ENCODE peak calls at places on chromosomes 5 and 9, in four cellular contexts. I, L, R and G are unnamed samples.
A peak's percentile ranks its signal among the peaks of the same experiment; 100 is the strongest.

GRCh38 chr5:54309237-54309636 is 1.1 kb downstream of the ARL15 start:
- DNase-seq in L (peak; percentile 15), R (no peak), I (no peak), G (no peak)

GRCh38 chr5:94021246-94021645 is 279.8 kb upstream of the POU5F2 start:
- DNase-seq in R (no peak), L (peak; percentile 74), I (no peak), G (peak; percentile 91)

GRCh38 chr9:108854641-108855528 is 901 bp downstream of the ACTL7B start:
- DNase-seq in I (no peak), L (no peak), R (no peak), G (no peak)

GRCh38 chr9:37575921-37576721 is at the start of gene FBXO10:
- DNase-seq in R (peak; percentile 39), I (no peak), L (peak; percentile 77), G (peak; percentile 30)

GRCh38 chr5:107428303-107428761 is 242.4 kb downstream of the EFNA5 start:
- DNase-seq in L (no peak), I (peak; percentile 55), R (no peak), G (no peak)

GRCh38 chr5:77893225-77893860 is 117.2 kb upstream of the TBCA start:
- DNase-seq in R (peak; percentile 58), I (no peak), L (peak; percentile 99), G (peak; percentile 83)

GRCh38 chr9:99340281-99340680 is 118.2 kb downstream of the SEC61B start:
- DNase-seq in R (no peak), L (peak; percentile 81), I (no peak), G (no peak)

GRCh38 chr5:143234162-143234842 is 169.2 kb downstream of the NR3C1 start:
- DNase-seq in L (no peak), I (no peak), R (no peak), G (no peak)

GRCh38 chr5:6615416-6615815 is 17.4 kb downstream of the NSUN2 start:
- DNase-seq in L (no peak), I (no peak), R (no peak), G (no peak)

GRCh38 chr5:154300207-154300606 is 109.7 kb downstream of the GALNT10 start:
- DNase-seq in I (no peak), R (no peak), L (no peak), G (no peak)

GRCh38 chr9:10899509-10899908 is 286.7 kb upstream of the PTPRD start:
- DNase-seq in L (no peak), R (no peak), I (no peak), G (no peak)

GRCh38 chr5:170499621-170500020 is 4.2 kb upstream of the KCNIP1 start:
- DNase-seq in R (no peak), L (no peak), I (no peak), G (no peak)

GRCh38 chr5:132414634-132415377 is 45.3 kb downstream of the SLC22A5 start:
- DNase-seq in R (no peak), L (no peak), I (no peak), G (peak; percentile 60)

GRCh38 chr5:128252794-128253193 is 169.2 kb downstream of the SLC12A2 start:
- DNase-seq in L (peak; percentile 49), I (no peak), R (no peak), G (no peak)

GRCh38 chr9:715743-716400 is 125.6 kb upstream of the DMRT1 start:
- DNase-seq in L (peak; percentile 68), R (no peak), I (no peak), G (no peak)

GRCh38 chr9:134656334-134657034 is 14.9 kb downstream of the COL5A1 start:
- DNase-seq in R (no peak), I (no peak), L (no peak), G (no peak)

GRCh38 chr5:110338336-110339083 is 388.0 kb downstream of the TMEM232 start:
- DNase-seq in I (no peak), R (no peak), L (no peak), G (no peak)

GRCh38 chr5:10595678-10596309 is 31.9 kb downstream of the ANKRD33B start:
- DNase-seq in R (no peak), I (no peak), L (peak; percentile 92), G (peak; percentile 79)

GRCh38 chr5:15799612-15800011 is 299.6 kb downstream of the FBXL7 start:
- DNase-seq in L (no peak), I (no peak), R (no peak), G (no peak)

GRCh38 chr5:145938699-145939531 is 2.5 kb downstream of the SH3RF2 start:
- DNase-seq in I (no peak), L (no peak), R (no peak), G (no peak)

GRCh38 chr5:145934276-145934675 is 2.1 kb upstream of the SH3RF2 start:
- DNase-seq in R (no peak), L (no peak), I (no peak), G (no peak)

GRCh38 chr5:145939532-145940065 is 3.2 kb downstream of the SH3RF2 start:
- DNase-seq in R (no peak), L (no peak), I (no peak), G (no peak)

GRCh38 chr5:145937432-145938250 is 1.3 kb downstream of the SH3RF2 start:
- DNase-seq in L (peak; percentile 51), R (no peak), I (no peak), G (peak; percentile 78)

GRCh38 chr5:145936401-145937131 is at the start of gene SH3RF2:
- DNase-seq in L (peak; percentile 73), I (no peak), R (peak; percentile 11), G (peak; percentile 88)
- TF ChIP-seq RAD21 in L (no peak), I (no peak), R (no peak), G (peak; percentile 38)

DNA sequence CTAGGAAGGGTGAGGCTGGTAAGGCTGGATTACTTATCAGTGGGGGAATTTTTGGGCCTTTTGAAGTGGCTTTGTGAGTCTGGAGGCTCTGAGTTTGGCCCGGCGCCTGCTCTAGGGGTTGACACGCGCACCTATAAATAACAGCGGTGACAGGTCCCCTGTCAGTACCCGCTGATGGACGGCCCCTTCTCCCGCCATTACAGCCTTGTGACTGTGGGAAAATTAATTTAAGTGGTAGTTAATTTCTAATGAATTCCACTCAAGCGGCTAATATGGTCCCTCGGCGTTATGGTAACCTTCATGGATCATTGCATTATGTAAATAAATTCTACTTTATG is 16.5 kb downstream of the MRPL36 start:
- DNase-seq in I (peak; percentile 63), L (no peak), R (no peak), G (no peak)
- TF ChIP-seq ELK1 in I (no peak), L (no peak), R (no peak), G (no peak)

GRCh38 chr9:13726746-13727145 is 447.3 kb upstream of the MPDZ start:
- DNase-seq in L (no peak), R (no peak), I (no peak), G (no peak)

GRCh38 chr9:13731637-13732036 is 452.1 kb upstream of the MPDZ start:
- DNase-seq in R (no peak), L (no peak), I (no peak), G (no peak)

GRCh38 chr9:13732290-13732689 is 452.8 kb upstream of the MPDZ start:
- DNase-seq in I (no peak), R (no peak), L (no peak), G (no peak)

GRCh38 chr9:13728917-13729811 is 449.7 kb upstream of the MPDZ start:
- DNase-seq in I (no peak), L (peak; percentile 29), R (no peak), G (no peak)

DNA sequence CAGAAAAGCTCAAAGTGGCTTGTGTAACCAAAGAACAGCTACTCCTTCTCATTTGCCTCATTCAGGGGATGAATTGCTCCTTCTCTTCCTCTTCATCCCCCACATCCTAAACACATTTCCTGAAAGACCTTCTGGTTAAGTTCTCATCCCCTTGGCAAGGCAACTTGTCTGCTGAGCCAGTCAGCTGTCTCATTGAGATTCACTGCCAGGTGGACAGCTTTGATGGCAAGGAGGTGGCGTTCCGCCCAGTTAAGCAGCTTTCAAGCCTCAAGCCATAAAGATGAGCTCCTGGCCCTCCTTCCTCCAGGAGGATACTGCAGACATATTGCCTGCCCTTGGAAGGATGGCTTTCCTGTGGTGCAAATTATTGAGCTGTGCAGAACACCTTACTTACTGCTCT is 448.6 kb upstream of the MPDZ start:
- DNase-seq in I (no peak), R (no peak), L (no peak), G (no peak)
- TF ChIP-seq SMC3 in I (no peak), R (no peak), L (no peak), G (no peak)

DNA sequence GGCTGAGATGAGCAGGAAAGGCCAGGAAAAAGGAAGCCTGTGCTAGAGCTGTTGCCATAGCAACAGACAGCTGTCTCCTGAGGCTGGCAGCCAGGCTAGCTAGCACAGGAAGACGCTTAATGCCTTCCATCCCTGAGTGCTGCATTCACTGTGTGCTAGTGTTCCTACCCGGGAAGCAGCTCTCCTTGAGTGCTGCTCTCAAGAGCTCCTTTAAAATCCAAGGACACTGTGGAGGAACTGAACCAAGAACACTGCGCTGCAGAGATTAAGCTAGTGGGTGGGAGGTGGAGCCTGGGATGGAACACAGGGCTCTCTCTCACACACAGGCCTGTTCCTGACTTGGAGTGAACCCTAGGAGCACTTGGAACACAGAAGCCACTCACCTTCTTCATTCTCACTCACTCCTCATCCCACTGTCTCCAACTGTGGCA is 53.5 kb upstream of the IL7R start:
- DNase-seq in L (peak; percentile 79), I (no peak), R (no peak), G (no peak)
- TF ChIP-seq RAD21 in L (no peak), I (no peak), R (no peak), G (no peak)

DNA sequence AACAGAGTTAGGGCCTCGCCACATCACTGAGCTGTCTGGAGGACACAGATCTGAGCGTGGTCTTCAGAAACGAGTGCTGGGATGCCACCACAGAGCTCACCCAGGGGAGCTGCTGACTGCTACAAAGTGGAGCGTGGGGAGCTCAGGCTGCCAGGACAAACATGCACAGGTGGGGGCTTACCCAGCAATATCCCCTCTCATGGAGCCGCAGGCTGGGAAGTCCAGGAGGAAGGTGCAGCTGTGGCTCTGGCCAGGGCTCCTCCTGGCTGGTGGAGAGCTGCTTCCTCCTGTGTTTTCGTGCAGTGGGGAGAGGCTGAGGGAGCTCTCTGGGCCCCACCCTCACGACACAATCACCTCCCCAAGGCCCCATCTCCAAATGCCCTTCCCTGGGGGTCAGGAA is 368.6 kb upstream of the IRX4 start:
- DNase-seq in I (no peak), R (no peak), L (no peak), G (no peak)
- TF ChIP-seq ELK1 in I (no peak), R (no peak), L (no peak), G (no peak)

DNA sequence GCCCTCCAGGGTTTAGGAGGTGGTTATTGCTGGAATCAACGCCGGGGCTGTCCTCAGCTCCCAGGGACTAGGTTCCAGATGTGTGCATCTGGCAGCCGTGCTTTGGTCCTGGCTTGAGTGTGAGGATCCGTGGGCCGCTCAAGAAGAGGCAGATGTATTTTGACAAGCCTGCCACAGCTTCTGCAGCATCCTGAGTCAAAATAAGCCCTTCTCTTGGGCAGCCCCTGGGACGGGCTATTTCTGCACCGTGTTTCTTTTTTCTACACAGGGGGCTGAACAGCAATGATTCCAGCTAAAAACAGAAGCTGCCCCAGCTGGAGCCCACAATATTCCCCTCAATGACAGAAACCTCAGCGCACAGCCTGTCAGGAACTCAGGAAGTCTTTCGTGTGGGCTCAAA is 19.7 kb upstream of the CPLX2 start:
- DNase-seq in I (no peak), L (no peak), R (no peak), G (no peak)
- TF ChIP-seq SMC3 in I (no peak), L (no peak), R (no peak), G (no peak)

GRCh38 chr9:124754289-124754688 is 16.8 kb downstream of the NR6A1 start:
- DNase-seq in I (no peak), L (peak; percentile 55), R (peak; percentile 27), G (no peak)
- TF ChIP-seq RAD21 in I (peak; percentile 57), L (peak; percentile 64), R (peak; percentile 81), G (peak; percentile 71)

GRCh38 chr9:12351293-12351852 is 341.8 kb upstream of the TYRP1 start:
- DNase-seq in R (no peak), L (no peak), I (no peak), G (no peak)
- TF ChIP-seq ELK1 in R (no peak), L (no peak), I (no peak), G (no peak)